ENCODE peak calls at places on chromosomes 3 and 15, in six cellular contexts. E is CD4-positive, alpha-beta memory T cell; K is esophagus muscularis mucosa; I is PC-3; A is IMR-90; V is fibroblast of lung. C is an unnamed sample. For H3K4me1, the result is how much of the 10 kb centered on the place peaks cover.

GRCh38 chr3:100005670-100006393 is 108.5 kb downstream of the FILIP1L start:
- DNase-seq in E (no peak), K (peak), I (no peak), A (peak), V (no peak), C (no peak)

GRCh38 chr15:52257734-52258062 is 37.9 kb downstream of the MYO5C start:
- DNase-seq in E (no peak), K (no peak), I (no peak), A (peak), V (no peak), C (no peak)

GRCh38 chr15:39582977-39583585 is 2.2 kb downstream of the THBS1 start:
- DNase-seq in E (no peak), K (no peak), I (no peak), A (no peak), V (no peak), C (no peak)

GRCh38 chr15:61102281-61102680 is 126.8 kb downstream of the RORA start:
- DNase-seq in E (no peak), K (no peak), I (no peak), A (no peak), V (no peak), C (no peak)

GRCh38 chr3:43203022-43203421 is 83.3 kb upstream of the SNRK start:
- DNase-seq in E (no peak), K (no peak), I (no peak), A (no peak), V (no peak), C (no peak)

GRCh38 chr3:114406286-114406685 is 112.5 kb downstream of the TIGIT start:
- DNase-seq in E (no peak), K (no peak), I (no peak), A (peak), V (peak), C (no peak)

GRCh38 chr15:74752486-74753395 is 4.1 kb downstream of the CYP1A2 start:
- DNase-seq in E (no peak), K (no peak), I (peak), A (peak), V (no peak), C (no peak)

GRCh38 chr3:51998774-51999173 is 3.1 kb upstream of the RPL29 start:
- DNase-seq in E (no peak), K (no peak), I (no peak), A (no peak), V (no peak), C (no peak)

GRCh38 chr15:91150492-91151160 is 50.6 kb downstream of the SV2B start:
- DNase-seq in E (no peak), K (peak), I (no peak), A (no peak), V (no peak), C (no peak)

GRCh38 chr3:9732080-9732752 is 681 bp downstream of the BRPF1 start:
- DNase-seq in E (peak), K (no peak), I (no peak), A (no peak), V (no peak), C (peak)

GRCh38 chr15:35757790-35758189 is 211.8 kb upstream of the DPH6 start:
- DNase-seq in E (no peak), K (no peak), I (peak), A (no peak), V (no peak), C (no peak)

GRCh38 chr3:27542469-27542868 is 58.3 kb upstream of the SLC4A7 start:
- DNase-seq in E (no peak), K (no peak), I (no peak), A (no peak), V (no peak), C (no peak)

GRCh38 chr3:155325263-155325835 is 31.9 kb upstream of the STRIT1 start:
- DNase-seq in E (no peak), K (no peak), I (peak), A (no peak), V (no peak), C (no peak)

GRCh38 chr3:117128133-117128532 is 418.6 kb downstream of the TUSC7 start:
- DNase-seq in E (no peak), K (no peak), I (no peak), A (peak), V (no peak), C (no peak)

GRCh38 chr3:160667452-160667851 is 9.5 kb upstream of the ARL14 start:
- DNase-seq in E (no peak), K (no peak), I (peak), A (peak), V (peak), C (no peak)

GRCh38 chr3:197792019-197792647 is 1.1 kb downstream of the LRCH3 start:
- DNase-seq in E (peak), K (no peak), I (peak), A (no peak), V (peak), C (peak)

GRCh38 chr3:8980756-8981257 is 17.5 kb upstream of the RAD18 start:
- DNase-seq in E (no peak), K (peak), I (no peak), A (no peak), V (no peak), C (no peak)

GRCh38 chr15:31488437-31489204 is 162.0 kb downstream of the KLF13 start:
- DNase-seq in E (peak), K (peak), I (peak), A (peak), V (peak), C (peak)

GRCh38 chr15:77944002-77944867 is 133.3 kb downstream of the TBC1D2B start:
- DNase-seq in E (peak), K (peak), I (peak), A (peak), V (peak), C (no peak)

GRCh38 chr3:117553461-117553860 is 843.9 kb downstream of the TUSC7 start:
- DNase-seq in E (no peak), K (no peak), I (peak), A (peak), V (peak), C (no peak)

GRCh38 chr3:62761711-62762110 is 113.5 kb downstream of the CADPS start:
- DNase-seq in E (no peak), K (no peak), I (no peak), A (no peak), V (no peak), C (no peak)

GRCh38 chr3:155664922-155665695 is 79.8 kb downstream of the PLCH1 start:
- DNase-seq in E (no peak), K (no peak), I (peak), A (peak), V (peak), C (no peak)

GRCh38 chr3:195570344-195570743 is 13.4 kb downstream of the APOD start:
- DNase-seq in E (no peak), K (no peak), I (no peak), A (no peak), V (no peak), C (no peak)

GRCh38 chr3:12334786-12335185 is 45.9 kb downstream of the PPARG start:
- DNase-seq in E (no peak), K (no peak), I (no peak), A (no peak), V (no peak), C (no peak)

GRCh38 chr15:41465822-41466421 is 27.8 kb upstream of the ITPKA start:
- DNase-seq in E (peak), K (no peak), I (peak), A (peak), V (peak), C (peak)

DNA sequence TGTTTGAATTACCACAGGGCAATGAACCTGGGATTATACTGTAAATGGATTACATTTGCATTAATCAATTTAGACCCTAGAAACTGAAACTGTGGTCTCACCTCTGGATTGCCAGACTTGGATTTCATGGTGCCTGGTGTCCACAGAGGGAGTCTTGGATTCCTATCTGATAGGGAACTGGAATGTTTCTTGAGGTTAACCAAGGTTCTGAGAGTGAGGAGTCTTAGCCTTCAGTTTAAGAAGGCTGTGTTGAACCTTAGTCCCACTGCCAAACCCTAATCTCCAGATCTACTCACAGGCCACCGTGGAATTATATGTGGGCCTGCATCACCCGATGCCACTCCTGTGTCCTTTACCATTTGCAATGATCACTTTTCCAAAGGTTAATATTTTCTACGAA is 88.1 kb downstream of the EFL1 start:
- DNase-seq in E (no peak), K (no peak), I (no peak), A (no peak), V (no peak), C (no peak)
- H3K4me1 ChIP-seq in E (under half), K (under half), I (under half), A (under half), V (under half), C (under half)

GRCh38 chr3:98967758-98968157 is 66.3 kb upstream of the DCBLD2 start:
- DNase-seq in E (no peak), K (no peak), I (no peak), A (no peak), V (no peak), C (no peak)

GRCh38 chr3:98969295-98969694 is 67.8 kb upstream of the DCBLD2 start:
- DNase-seq in E (no peak), K (no peak), I (no peak), A (no peak), V (no peak), C (no peak)

GRCh38 chr3:98968347-98968746 is 66.9 kb upstream of the DCBLD2 start:
- DNase-seq in E (no peak), K (no peak), I (no peak), A (no peak), V (no peak), C (no peak)

GRCh38 chr3:98966862-98967554 is 65.5 kb upstream of the DCBLD2 start:
- DNase-seq in E (no peak), K (no peak), I (peak), A (no peak), V (no peak), C (no peak)

GRCh38 chr3:98968824-98969223 is 67.3 kb upstream of the DCBLD2 start:
- DNase-seq in E (no peak), K (no peak), I (no peak), A (no peak), V (no peak), C (no peak)
- H3K4me1 ChIP-seq in E (under half), K (under half), I (half or more), A (under half), V (under half), C (under half)

GRCh38 chr3:171812811-171813210 is 2.5 kb upstream of the PLD1 start:
- DNase-seq in E (no peak), K (no peak), I (no peak), A (no peak), V (peak), C (no peak)

GRCh38 chr3:171815977-171816595 is 5.8 kb upstream of the PLD1 start:
- DNase-seq in E (no peak), K (no peak), I (no peak), A (no peak), V (peak), C (no peak)

GRCh38 chr3:171813278-171813896 is 3.1 kb upstream of the PLD1 start:
- DNase-seq in E (no peak), K (no peak), I (no peak), A (no peak), V (no peak), C (no peak)

GRCh38 chr3:171811913-171812321 is 1.6 kb upstream of the PLD1 start:
- DNase-seq in E (no peak), K (no peak), I (peak), A (peak), V (peak), C (no peak)

GRCh38 chr3:171813897-171814460 is 3.7 kb upstream of the PLD1 start:
- DNase-seq in E (no peak), K (no peak), I (no peak), A (no peak), V (no peak), C (no peak)
- H3K4me1 ChIP-seq in E (under half), K (under half), I (under half), A (under half), V (under half), C (under half)

GRCh38 chr3:128420289-128420688 is 46.4 kb downstream of the DNAJB8 start:
- DNase-seq in E (no peak), K (no peak), I (no peak), A (no peak), V (no peak), C (no peak)
- H3K4me1 ChIP-seq in E (under half), K (under half), I (under half), A (under half), V (under half), C (under half)

GRCh38 chr3:119595639-119596329 is 1.9 kb upstream of the PLA1A start:
- DNase-seq in E (no peak), K (no peak), I (no peak), A (no peak), V (no peak), C (no peak)
- H3K4me1 ChIP-seq in E (under half), K (under half), I (under half), A (under half), V (under half), C (under half)

GRCh38 chr3:24201301-24201700 is 256.2 kb downstream of the NR1D2 start:
- DNase-seq in E (no peak), K (no peak), I (peak), A (no peak), V (no peak), C (no peak)

GRCh38 chr3:24199305-24199704 is 254.2 kb downstream of the NR1D2 start:
- DNase-seq in E (no peak), K (no peak), I (no peak), A (no peak), V (no peak), C (no peak)

GRCh38 chr3:24197809-24198208 is 252.7 kb downstream of the NR1D2 start:
- DNase-seq in E (no peak), K (no peak), I (peak), A (no peak), V (no peak), C (no peak)

GRCh38 chr3:24199775-24200247 is 254.7 kb downstream of the NR1D2 start:
- DNase-seq in E (no peak), K (no peak), I (no peak), A (no peak), V (no peak), C (no peak)

GRCh38 chr3:24202071-24202470 is 257.0 kb downstream of the NR1D2 start:
- DNase-seq in E (no peak), K (no peak), I (no peak), A (no peak), V (no peak), C (no peak)
- H3K4me1 ChIP-seq in E (under half), K (under half), I (under half), A (under half), V (under half), C (under half)

GRCh38 chr3:53153914-53154434 is 7.0 kb upstream of the PRKCD start:
- DNase-seq in E (no peak), K (no peak), I (no peak), A (no peak), V (no peak), C (no peak)
- H3K4me1 ChIP-seq in E (under half), K (under half), I (half or more), A (under half), V (under half), C (under half)

C was measured in DND-41.